ENCODE peak calls at places on chromosomes 4 and X, in four cellular contexts. U is mesendoderm, P is OCI-LY7, A is esophagus squamous epithelium. M is an unnamed sample.

GRCh38 chrX:70998402-70999027 is 67.6 kb upstream of the SLC7A3 start:
- DNase-seq in P (peak; percentile 46), U (peak; percentile 62), A (no peak), M (no peak)

GRCh38 chr4:84719115-84719514 is 136.2 kb downstream of the CDS1 start:
- DNase-seq in U (no peak), A (no peak), P (no peak), M (no peak)

GRCh38 chr4:71184195-71184781 is 154.5 kb upstream of the SLC4A4 start:
- DNase-seq in P (peak; percentile 68), A (no peak), U (peak; percentile 71), M (peak; percentile 58)

GRCh38 chr4:164536829-164537228 is 217.1 kb upstream of the SMIM31 start:
- DNase-seq in A (no peak), P (no peak), U (peak; percentile 11), M (no peak)

GRCh38 chrX:20319054-20319453 is 52.3 kb upstream of the RPS6KA3 start:
- DNase-seq in U (no peak), A (no peak), P (no peak), M (no peak)

GRCh38 chr4:4912155-4912554 is 52.7 kb downstream of the MSX1 start:
- DNase-seq in A (no peak), U (no peak), P (no peak), M (no peak)

GRCh38 chrX:9420513-9420912 is 44.3 kb upstream of the TBL1X start:
- DNase-seq in P (no peak), A (no peak), U (peak; percentile 3), M (peak; percentile 19)

GRCh38 chr4:128517096-128517738 is 229.6 kb upstream of the PGRMC2 start:
- DNase-seq in U (no peak), A (no peak), P (no peak), M (no peak)

GRCh38 chrX:78708830-78709229 is 38.7 kb upstream of the LPAR4 start:
- DNase-seq in U (no peak), P (no peak), A (no peak), M (no peak)

GRCh38 chrX:63686878-63687714 is 97.9 kb downstream of the ARHGEF9 start:
- DNase-seq in U (peak; percentile 66), A (no peak), P (peak; percentile 29), M (peak; percentile 56)

GRCh38 chr4:189547537-189547936 is 393.1 kb upstream of the FRG1 start:
- DNase-seq in A (no peak), P (no peak), U (no peak), M (no peak)

GRCh38 chrX:13492286-13492685 is 77.1 kb upstream of the EGFL6 start:
- DNase-seq in P (no peak), A (no peak), U (no peak), M (no peak)

GRCh38 chr4:3241905-3242304 is 7.1 kb upstream of the MSANTD1 start:
- DNase-seq in A (no peak), P (no peak), U (no peak), M (no peak)

GRCh38 chr4:169014581-169014980 is 4.5 kb upstream of the CBR4 start:
- DNase-seq in U (no peak), A (no peak), P (no peak), M (no peak)

GRCh38 chr4:1371151-1371830 is 24.3 kb downstream of the UVSSA start:
- DNase-seq in P (no peak), U (no peak), A (no peak), M (no peak)

GRCh38 chr4:118716304-118716703 is 31.1 kb downstream of the METTL14 start:
- DNase-seq in A (no peak), P (no peak), U (no peak), M (peak; percentile 14)

GRCh38 chr4:7938513-7939376 is 916 bp downstream of the AFAP1 start:
- DNase-seq in U (peak; percentile 71), P (no peak), A (no peak), M (peak; percentile 85)

GRCh38 chr4:101191302-101192098 is 155.8 kb downstream of the PPP3CA start:
- DNase-seq in U (peak; percentile 73), P (no peak), A (no peak), M (no peak)

GRCh38 chrX:153762636-153763173 is 1.3 kb upstream of the PLXNB3 start:
- DNase-seq in A (no peak), P (no peak), U (no peak), M (peak; percentile 40)

GRCh38 chr4:69497886-69498395 is 2.2 kb upstream of the UGT2B4 start:
- DNase-seq in U (no peak), A (no peak), P (no peak), M (no peak)

GRCh38 chr4:116926631-116927295 is 158.6 kb downstream of the TRAM1L1 start:
- DNase-seq in U (peak; percentile 23), A (no peak), P (no peak), M (peak; percentile 2)

GRCh38 chr4:163137581-163137980 is 29.1 kb downstream of the NAF1 start:
- DNase-seq in P (no peak), A (no peak), U (no peak), M (no peak)

GRCh38 chr4:36785965-36786364 is 458.6 kb upstream of the NWD2 start:
- DNase-seq in U (no peak), A (no peak), P (no peak), M (no peak)

GRCh38 chr4:98542011-98542410 is 116.4 kb downstream of the TSPAN5 start:
- DNase-seq in P (no peak), A (no peak), U (no peak), M (no peak)

GRCh38 chr4:8171941-8172924 is 13.6 kb upstream of the ABLIM2 start:
- DNase-seq in U (no peak), A (no peak), P (no peak), M (no peak)

GRCh38 chr4:157076578-157076947 is 613 bp downstream of the GLRB start:
- DNase-seq in P (no peak), U (peak; percentile 21), A (no peak), M (peak; percentile 32)

GRCh38 chrX:868248-868647 is 237.7 kb downstream of the SHOX start:
- DNase-seq in P (no peak), A (no peak), U (no peak), M (no peak)

GRCh38 chr4:105387466-105387865 is 86.4 kb downstream of the PPA2 start:
- DNase-seq in P (no peak), U (no peak), A (no peak), M (no peak)

GRCh38 chr4:148664636-148665035 is 222.4 kb upstream of the NR3C2 start:
- DNase-seq in U (no peak), P (no peak), A (no peak), M (no peak)

GRCh38 chrX:54776987-54777672 is 20.9 kb downstream of the ITIH6 start:
- DNase-seq in P (no peak), U (no peak), A (no peak), M (no peak)

GRCh38 chr4:100019821-100020220 is 69.7 kb upstream of the H2AZ1 start:
- DNase-seq in U (no peak), A (no peak), P (no peak), M (no peak)

GRCh38 chr4:100026066-100026465 is 76.0 kb upstream of the H2AZ1 start:
- DNase-seq in A (no peak), P (no peak), U (no peak), M (no peak)

GRCh38 chr4:100022792-100023222 is 72.7 kb upstream of the H2AZ1 start:
- DNase-seq in P (no peak), U (peak; percentile 85), A (no peak), M (peak; percentile 20)

GRCh38 chr4:100023800-100024199 is 73.7 kb upstream of the H2AZ1 start:
- DNase-seq in P (no peak), A (no peak), U (no peak), M (no peak)
- H3K36me3 ChIP-seq in P (no peaks in the 10 kb centered on the region), A (no peaks in the 10 kb centered on the region), U (no peaks in the 10 kb centered on the region), M (no peaks in the 10 kb centered on the region)

GRCh38 chr4:77007358-77008230 is 58.0 kb downstream of the SEPTIN11 start:
- DNase-seq in A (no peak), P (no peak), U (no peak), M (peak; percentile 10)

GRCh38 chr4:77010841-77011354 is 61.3 kb downstream of the SEPTIN11 start:
- DNase-seq in U (no peak), P (no peak), A (no peak), M (no peak)

GRCh38 chr4:77009511-77010120 is 60.1 kb downstream of the SEPTIN11 start:
- DNase-seq in A (no peak), U (no peak), P (no peak), M (no peak)

GRCh38 chr4:77003400-77003799 is 53.8 kb downstream of the SEPTIN11 start:
- DNase-seq in P (no peak), U (no peak), A (no peak), M (no peak)

DNA sequence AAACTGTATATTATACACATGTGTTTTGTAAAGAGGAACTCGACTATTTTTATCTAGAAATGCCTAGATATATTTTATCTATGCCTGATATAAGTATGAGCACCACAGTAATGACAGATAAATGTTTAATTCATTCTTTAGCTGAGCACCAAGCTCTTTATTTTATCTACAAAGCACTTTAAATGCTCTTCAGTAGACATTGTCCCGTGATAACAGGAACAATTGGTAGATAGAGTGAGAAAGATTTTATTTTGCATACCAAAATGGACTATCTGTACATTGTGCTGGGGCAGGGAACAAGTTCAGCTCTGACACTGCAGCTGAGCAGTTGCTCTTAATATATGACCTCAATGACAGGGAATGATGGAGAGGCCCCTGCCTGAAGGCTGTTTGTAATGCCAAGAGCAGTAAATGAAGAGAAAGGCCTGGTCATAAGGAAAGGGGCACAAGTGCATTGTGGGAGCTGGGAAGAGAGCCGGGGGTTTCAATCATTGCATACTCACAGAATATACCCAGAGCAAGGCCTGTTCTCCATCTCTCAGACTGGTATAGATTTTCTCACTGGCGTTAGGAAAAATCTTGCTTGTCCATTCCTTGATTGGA is 57.3 kb downstream of the SEPTIN11 start:
- DNase-seq in P (no peak), U (no peak), A (no peak), M (no peak)
- H3K4me3 ChIP-seq in P (no peak overlapping the region), U (no peak overlapping the region), A (no peak overlapping the region), M (no peak overlapping the region)

DNA sequence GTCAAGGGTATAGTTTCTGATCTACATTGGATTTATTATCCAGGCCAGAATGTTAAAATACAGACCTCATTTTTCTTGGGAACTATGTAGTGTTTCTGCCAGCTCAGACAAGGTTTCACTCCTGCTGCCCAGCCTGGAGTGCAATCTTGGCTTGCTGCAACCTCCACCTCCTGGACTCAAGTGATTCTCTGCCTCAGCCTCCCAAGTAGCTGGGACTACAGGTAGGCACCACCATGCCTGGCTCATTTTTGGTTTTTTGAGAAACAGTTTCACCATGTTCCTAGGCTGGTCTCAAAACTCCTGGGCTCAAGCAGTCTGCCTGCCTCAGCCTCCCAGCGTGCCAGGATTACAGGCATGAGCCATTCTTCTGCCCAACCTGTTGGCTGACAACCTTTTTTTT is 5.7 kb downstream of the RPL34 start:
- DNase-seq in U (no peak), P (no peak), A (no peak), M (no peak)
- H3K36me3 ChIP-seq in U (peaks cover 13% of the 10 kb centered on the region), P (peaks cover 99% of the 10 kb centered on the region), A (peaks cover 27% of the 10 kb centered on the region), M (peaks cover 46% of the 10 kb centered on the region)

DNA sequence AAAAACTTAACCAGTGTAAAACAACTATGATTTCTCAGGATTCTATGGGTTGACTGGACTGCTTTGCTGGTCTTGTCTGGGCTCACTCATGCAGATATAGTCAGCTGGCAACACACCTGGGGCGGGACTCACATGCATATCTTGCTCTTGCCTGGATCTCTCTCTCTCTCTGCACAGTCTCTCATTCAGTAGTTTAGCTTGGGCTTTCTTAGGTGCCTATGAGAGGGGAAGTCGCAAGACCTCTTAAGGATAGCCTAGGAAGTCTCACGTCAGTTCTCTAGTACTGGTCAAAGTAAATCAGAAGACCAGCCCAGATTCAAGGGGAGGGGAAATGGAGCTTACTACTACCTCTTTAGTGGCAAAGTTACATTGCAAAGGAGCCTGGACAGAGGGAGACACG is 2.0 kb downstream of the COPS4 start:
- DNase-seq in A (no peak), U (no peak), P (peak; percentile 84), M (no peak)
- H3K4me3 ChIP-seq in A (no peak overlapping the region), U (no peak overlapping the region), P (peak overlapping the region; percentile 82), M (no peak overlapping the region)

GRCh38 chr4:138696058-138696457 is 319.5 kb upstream of the NOCT start:
- DNase-seq in A (no peak), U (peak; percentile 82), P (no peak), M (no peak)
- H3K36me3 ChIP-seq in A (no peaks in the 10 kb centered on the region), U (no peaks in the 10 kb centered on the region), P (no peaks in the 10 kb centered on the region), M (no peaks in the 10 kb centered on the region)

M was measured in H7.